ENCODE peak calls at places on chromosomes 11 and 22, in four cellular contexts. E is Panc1, D is K562, K is upper lobe of left lung. Y is an unnamed sample.

GRCh38 chr11:118138839-118139420 is 13.7 kb downstream of the SCN4B start:
- ATAC-seq in K (no peak), E (no peak), D (no peak), Y (no peak)

GRCh38 chr22:29208879-29209623 is 3.4 kb downstream of the EMID1 start:
- ATAC-seq in E (no peak), K (peak), D (no peak), Y (no peak)

GRCh38 chr11:86551286-86551685 is 121.1 kb downstream of the ME3 start:
- ATAC-seq in K (peak), D (peak), E (peak), Y (peak)

GRCh38 chr11:35122308-35122707 is 16.7 kb upstream of the CD44 start:
- ATAC-seq in K (no peak), D (no peak), E (no peak), Y (no peak)

GRCh38 chr22:18979957-18980356 is 43.9 kb upstream of the PRODH start:
- ATAC-seq in D (no peak), E (no peak), K (no peak), Y (no peak)

GRCh38 chr11:65606876-65607613 is 7.0 kb downstream of the MAP3K11 start:
- ATAC-seq in E (peak), K (peak), D (peak), Y (peak)

GRCh38 chr22:18059991-18060390 is 17.8 kb upstream of the PEX26 start:
- ATAC-seq in E (no peak), D (no peak), K (no peak), Y (no peak)

GRCh38 chr11:76772100-76772782 is 10.9 kb upstream of the TSKU start:
- ATAC-seq in E (no peak), K (no peak), D (no peak), Y (peak)

GRCh38 chr11:102171101-102171500 is 60.9 kb downstream of the YAP1 start:
- ATAC-seq in E (no peak), D (no peak), K (no peak), Y (peak)

GRCh38 chr11:30447246-30447645 is 124.3 kb downstream of the ARL14EP start:
- ATAC-seq in D (no peak), E (no peak), K (no peak), Y (no peak)

GRCh38 chr11:94664336-94664735 is 97.2 kb downstream of the PIWIL4 start:
- ATAC-seq in D (no peak), E (no peak), K (no peak), Y (no peak)

GRCh38 chr11:35106595-35106994 is 32.4 kb upstream of the CD44 start:
- ATAC-seq in K (no peak), D (no peak), E (no peak), Y (no peak)

GRCh38 chr11:128868851-128869671 is 2.0 kb upstream of the KCNJ1 start:
- ATAC-seq in D (no peak), E (peak), K (no peak), Y (no peak)

GRCh38 chr11:96334219-96334618 is 8.8 kb downstream of the MAML2 start:
- ATAC-seq in K (no peak), E (no peak), D (no peak), Y (no peak)

GRCh38 chr11:83035070-83035854 is 36.4 kb downstream of the RAB30 start:
- ATAC-seq in D (no peak), K (peak), E (peak), Y (peak)

GRCh38 chr11:86988351-86988881 is 33.2 kb upstream of the FZD4 start:
- ATAC-seq in D (no peak), K (no peak), E (no peak), Y (no peak)

GRCh38 chr11:14318581-14318981 is 40.4 kb downstream of the RRAS2 start:
- ATAC-seq in D (peak), E (peak), K (peak), Y (no peak)

GRCh38 chr11:79794057-79794456 is 353.2 kb upstream of the TENM4 start:
- ATAC-seq in E (no peak), K (peak), D (no peak), Y (no peak)

GRCh38 chr22:48898524-48899377 is 928.9 kb downstream of the BRD1 start:
- ATAC-seq in E (no peak), D (no peak), K (no peak), Y (no peak)

GRCh38 chr11:117638913-117639543 is 158.0 kb downstream of the DSCAML1 start:
- ATAC-seq in K (no peak), D (no peak), E (no peak), Y (no peak)

GRCh38 chr22:29344137-29344536 is 28.6 kb upstream of the RASL10A start:
- ATAC-seq in D (no peak), E (peak), K (peak), Y (peak)

GRCh38 chr11:73810637-73811036 is 23.0 kb downstream of the MRPL48 start:
- ATAC-seq in D (no peak), K (no peak), E (no peak), Y (no peak)

DNA sequence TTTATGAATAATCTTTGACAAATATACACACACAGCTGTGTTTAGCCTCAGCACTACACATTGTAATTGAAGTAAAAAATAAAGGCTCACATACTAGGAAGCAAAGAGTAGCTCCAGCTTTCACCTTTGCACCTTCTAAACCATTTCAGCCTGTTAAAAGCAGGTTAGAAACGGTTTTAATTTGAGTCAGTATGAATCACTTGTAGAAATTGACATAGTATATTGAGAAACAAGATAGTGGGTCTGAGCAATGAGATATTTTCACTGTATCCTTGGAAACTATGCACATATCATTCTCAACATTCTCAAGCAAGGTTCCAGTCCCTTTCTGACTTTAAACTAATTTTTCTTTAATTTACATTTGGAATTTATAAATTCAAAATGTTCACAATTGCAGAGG is 380.3 kb downstream of the AASDHPPT start:
- ATAC-seq in D (no peak), K (no peak), E (no peak), Y (no peak)
- TF ChIP-seq CTCF in D (no peak), K (no peak), E (no peak), Y (no peak)

GRCh38 chr11:123064268-123064657 is 2.3 kb upstream of the HSPA8 start:
- ATAC-seq in K (no peak), D (no peak), E (no peak), Y (no peak)
- TF ChIP-seq POLR2AphosphoS5 in K (no peak), D (no peak), E (no peak), Y (no peak)

GRCh38 chr22:20583471-20583922 is 76.1 kb downstream of the MED15 start:
- ATAC-seq in K (no peak), D (peak), E (no peak), Y (no peak)
- TF ChIP-seq CTCF in K (no peak), D (peak), E (no peak), Y (no peak)

GRCh38 chr11:8683115-8683807 is 669 bp downstream of the RPL27A start:
- ATAC-seq in K (no peak), D (peak), E (peak), Y (peak)

GRCh38 chr11:8686325-8686724 is 3.7 kb downstream of the RPL27A start:
- ATAC-seq in D (no peak), K (no peak), E (no peak), Y (no peak)

GRCh38 chr11:8685820-8686219 is 3.2 kb downstream of the RPL27A start:
- ATAC-seq in E (no peak), K (no peak), D (no peak), Y (no peak)

GRCh38 chr11:8685306-8685705 is 2.7 kb downstream of the RPL27A start:
- ATAC-seq in D (no peak), K (no peak), E (no peak), Y (no peak)

DNA sequence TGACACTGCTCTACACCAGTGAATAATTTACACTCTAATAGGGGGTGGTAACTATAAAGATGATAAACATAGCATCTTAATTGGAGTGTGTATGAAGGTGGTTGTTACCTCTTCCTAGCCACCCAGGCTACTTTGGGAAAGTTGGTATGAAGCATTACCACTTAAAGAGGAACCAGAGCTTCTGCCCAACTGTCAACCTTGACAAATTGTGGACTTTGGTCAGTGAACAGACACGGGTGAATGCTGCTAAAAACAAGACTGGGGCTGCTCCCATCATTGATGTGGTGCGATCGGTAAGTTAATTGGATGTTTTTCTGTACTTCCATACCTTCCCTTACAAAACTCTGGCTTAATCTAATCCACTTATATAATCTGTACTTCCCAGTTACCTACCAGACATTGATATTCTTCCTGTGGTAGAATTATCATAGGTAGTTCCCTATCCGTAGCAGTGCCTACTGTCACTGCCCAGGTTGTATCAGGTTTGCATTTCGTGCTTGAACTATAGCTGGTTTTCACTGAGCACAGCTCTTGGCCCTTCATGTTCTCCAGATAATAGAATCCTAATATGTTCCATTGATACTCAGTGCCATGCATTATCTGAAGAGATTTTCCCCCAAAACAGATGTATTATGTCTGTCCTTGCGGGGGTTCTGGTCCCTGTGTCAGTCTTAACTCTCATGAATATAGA is 2.2 kb downstream of the RPL27A start:
- ATAC-seq in D (no peak), K (no peak), E (no peak), Y (no peak)
- TF ChIP-seq POLR2AphosphoS5 in D (peak), K (no peak), E (no peak), Y (no peak)

GRCh38 chr22:38026130-38027111 is 30.8 kb upstream of the PICK1 start:
- ATAC-seq in D (no peak), K (no peak), E (no peak), Y (no peak)
- TF ChIP-seq CTCF in D (no peak), K (no peak), E (no peak), Y (no peak)

GRCh38 chr11:20275987-20276660 is 87.4 kb upstream of the HTATIP2 start:
- ATAC-seq in D (no peak), K (no peak), E (no peak), Y (no peak)

GRCh38 chr11:20278727-20279126 is 84.8 kb upstream of the HTATIP2 start:
- ATAC-seq in E (no peak), K (no peak), D (no peak), Y (no peak)

GRCh38 chr11:20274031-20274430 is 89.5 kb upstream of the HTATIP2 start:
- ATAC-seq in E (no peak), D (no peak), K (no peak), Y (no peak)

GRCh38 chr11:20277014-20277413 is 86.5 kb upstream of the HTATIP2 start:
- ATAC-seq in D (no peak), E (no peak), K (peak), Y (no peak)

GRCh38 chr11:20276661-20277000 is 86.9 kb upstream of the HTATIP2 start:
- ATAC-seq in K (no peak), E (no peak), D (no peak), Y (no peak)
- TF ChIP-seq POLR2AphosphoS5 in K (no peak), E (no peak), D (no peak), Y (no peak)

GRCh38 chr11:57460017-57460755 is at the start of gene RTN4RL2:
- ATAC-seq in E (peak), D (peak), K (no peak), Y (peak)
- TF ChIP-seq CTCF in E (peak), D (peak), K (no peak), Y (no peak)

GRCh38 chr22:32584650-32585049 is 110.0 kb downstream of the FBXO7 start:
- ATAC-seq in K (no peak), D (no peak), E (no peak), Y (peak)

GRCh38 chr22:32588063-32588462 is 113.5 kb downstream of the FBXO7 start:
- ATAC-seq in D (no peak), K (no peak), E (no peak), Y (no peak)

GRCh38 chr22:32585737-32586136 is 111.1 kb downstream of the FBXO7 start:
- ATAC-seq in E (no peak), D (no peak), K (no peak), Y (no peak)

GRCh38 chr22:32589007-32589406 is 114.4 kb downstream of the FBXO7 start:
- ATAC-seq in K (no peak), E (no peak), D (no peak), Y (peak)

DNA sequence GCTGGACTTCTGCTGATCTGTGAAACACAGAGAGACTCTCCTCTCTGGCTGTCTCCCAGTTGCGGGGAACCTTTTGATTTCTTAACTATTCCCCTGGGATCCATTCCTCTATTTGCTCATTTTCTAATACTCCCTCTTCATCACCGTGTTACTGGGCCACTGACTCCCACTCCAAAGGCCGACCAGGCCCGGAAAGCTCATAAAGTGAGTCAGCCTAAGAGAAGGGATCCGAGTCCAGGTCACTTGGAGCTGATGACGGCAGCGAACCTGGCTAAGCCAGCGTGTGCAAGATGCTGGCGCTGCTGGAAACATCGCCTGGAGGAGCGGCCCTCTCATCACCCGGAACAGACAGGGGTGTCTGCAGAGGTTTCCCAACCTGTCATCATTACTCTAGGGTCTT is 112.8 kb downstream of the FBXO7 start:
- ATAC-seq in K (no peak), E (no peak), D (no peak), Y (peak)
- TF ChIP-seq POLR2AphosphoS5 in K (no peak), E (no peak), D (no peak), Y (peak)

GRCh38 chr11:61619827-61620226 is 39.0 kb upstream of the SYT7 start:
- ATAC-seq in K (no peak), E (no peak), D (no peak), Y (no peak)

GRCh38 chr11:61616443-61616842 is 35.6 kb upstream of the SYT7 start:
- ATAC-seq in K (no peak), E (no peak), D (no peak), Y (no peak)

GRCh38 chr11:61613711-61614254 is 32.9 kb upstream of the SYT7 start:
- ATAC-seq in E (no peak), D (no peak), K (no peak), Y (no peak)

GRCh38 chr11:61618991-61619390 is 38.1 kb upstream of the SYT7 start:
- ATAC-seq in K (no peak), E (no peak), D (no peak), Y (no peak)

DNA sequence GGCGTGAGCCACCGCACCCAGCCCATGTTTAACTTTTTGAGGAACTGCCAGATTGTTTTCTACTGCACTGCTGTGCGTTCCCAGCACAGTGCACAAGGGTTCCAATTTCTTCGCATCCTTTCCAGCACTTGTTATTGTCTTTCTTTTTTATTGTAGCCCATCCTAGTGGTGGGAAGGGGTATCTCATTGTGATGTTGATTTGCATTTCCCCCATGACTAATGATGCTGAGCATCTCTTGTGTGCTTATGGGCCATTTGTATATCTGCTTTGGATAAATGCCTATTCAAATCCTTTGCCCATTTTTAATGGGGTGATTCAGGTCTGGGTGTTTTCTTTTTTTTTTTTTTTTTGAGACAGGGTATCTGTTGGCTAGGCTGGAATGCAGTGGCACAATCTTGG is 36.6 kb upstream of the SYT7 start:
- ATAC-seq in K (no peak), D (no peak), E (no peak), Y (no peak)
- TF ChIP-seq CTCF in K (no peak), D (no peak), E (no peak), Y (no peak)